ENCODE peak calls at places on chromosome 10, in six cellular contexts. W is heart right ventricle, Z is right atrium auricular region, F is neural progenitor cell, H is fibroblast of lung, D is body of pancreas. M is an unnamed sample.
A peak's percentile ranks its signal among the peaks of the same experiment; 100 is the strongest.

GRCh38 chr10:68861253-68861652 is 33.9 kb downstream of the STOX1 start:
- DNase-seq in W (no peak), D (no peak), F (no peak), H (peak; percentile 21), Z (no peak), M (no peak)

GRCh38 chr10:10528563-10528910 is 489.1 kb upstream of the CELF2 start:
- DNase-seq in D (no peak), Z (no peak), F (no peak), H (peak; percentile 31), W (no peak), M (no peak)

GRCh38 chr10:116002735-116003134 is 270.3 kb downstream of the GFRA1 start:
- DNase-seq in H (no peak), Z (no peak), F (no peak), W (no peak), D (no peak), M (no peak)

GRCh38 chr10:4775808-4776207 is 50.2 kb upstream of the AKR1E2 start:
- DNase-seq in D (no peak), H (peak; percentile 70), Z (no peak), W (no peak), F (no peak), M (peak; percentile 65)

GRCh38 chr10:51718804-51719291 is 19.5 kb upstream of the CSTF2T start:
- DNase-seq in Z (no peak), W (no peak), F (no peak), H (peak; percentile 61), D (no peak), M (peak; percentile 38)

GRCh38 chr10:5522913-5523560 is 1.7 kb upstream of the CALML3 start:
- DNase-seq in Z (no peak), W (no peak), D (no peak), F (no peak), H (no peak), M (no peak)

GRCh38 chr10:48289652-48290238 is 15.2 kb upstream of the FRMPD2 start:
- DNase-seq in H (peak; percentile 33), F (peak; percentile 85), D (peak; percentile 40), Z (peak; percentile 67), W (peak; percentile 35), M (no peak)

GRCh38 chr10:114632869-114633715 is 25.0 kb downstream of the ABLIM1 start:
- DNase-seq in H (peak; percentile 98), W (peak; percentile 59), Z (peak; percentile 83), D (peak; percentile 23), F (peak; percentile 25), M (peak; percentile 88)

GRCh38 chr10:48639646-48640045 is 34.8 kb upstream of the ARHGAP22 start:
- DNase-seq in H (no peak), D (no peak), F (no peak), W (no peak), Z (no peak), M (no peak)

GRCh38 chr10:82266438-82266837 is 391.4 kb downstream of the NRG3 start:
- DNase-seq in D (no peak), Z (no peak), H (peak; percentile 52), F (no peak), W (no peak), M (no peak)

GRCh38 chr10:79202188-79203013 is 133.6 kb downstream of the ZMIZ1 start:
- DNase-seq in Z (no peak), W (no peak), D (peak; percentile 46), F (peak; percentile 71), H (no peak), M (no peak)

GRCh38 chr10:60594476-60595051 is 183.7 kb upstream of the CDK1 start:
- DNase-seq in D (no peak), W (no peak), F (peak; percentile 19), H (peak; percentile 33), Z (no peak), M (no peak)

GRCh38 chr10:4344544-4344994 is 481.4 kb upstream of the AKR1E2 start:
- DNase-seq in Z (peak; percentile 88), D (peak; percentile 20), H (peak; percentile 100), W (peak; percentile 72), F (no peak), M (peak; percentile 100)

GRCh38 chr10:59852671-59853070 is 53.7 kb downstream of the CCDC6 start:
- DNase-seq in F (no peak), D (no peak), H (no peak), Z (no peak), W (no peak), M (no peak)

GRCh38 chr10:31172925-31173324 is 141.3 kb upstream of the ZNF438 start:
- DNase-seq in F (no peak), W (no peak), Z (no peak), H (no peak), D (no peak), M (no peak)

GRCh38 chr10:8404721-8405120 is 350.2 kb downstream of the GATA3 start:
- DNase-seq in W (no peak), H (peak; percentile 55), D (no peak), Z (no peak), F (no peak), M (no peak)

GRCh38 chr10:94361161-94361794 is 1.5 kb downstream of the NOC3L start:
- DNase-seq in W (peak; percentile 23), F (no peak), D (peak; percentile 56), H (peak; percentile 4), Z (no peak), M (no peak)

GRCh38 chr10:108452483-108453060 is 1288.1 kb upstream of the SORCS1 start:
- DNase-seq in D (no peak), Z (no peak), F (no peak), W (no peak), H (peak; percentile 2), M (no peak)

GRCh38 chr10:122850705-122851640 is 5.3 kb upstream of the CUZD1 start:
- DNase-seq in H (peak; percentile 75), F (no peak), D (peak; percentile 82), Z (no peak), W (no peak), M (no peak)

GRCh38 chr10:17453377-17454091 is 861 bp downstream of the ST8SIA6 start:
- DNase-seq in F (peak; percentile 86), D (peak; percentile 37), W (peak; percentile 26), Z (peak; percentile 62), H (peak; percentile 56), M (no peak)

GRCh38 chr10:89466599-89467035 is 52.2 kb downstream of the IFIT5 start:
- DNase-seq in W (no peak), F (peak; percentile 31), D (peak; percentile 35), H (peak; percentile 63), Z (no peak), M (no peak)

GRCh38 chr10:45155784-45156183 is 155.1 kb downstream of the ZNF22 start:
- DNase-seq in F (peak; percentile 3), D (no peak), H (no peak), W (no peak), Z (no peak), M (no peak)
- H3K4me3 ChIP-seq in F (no peak overlapping the region), D (no peak overlapping the region), H (no peak overlapping the region), W (no peak overlapping the region), Z (no peak overlapping the region), M (no peak overlapping the region)

DNA sequence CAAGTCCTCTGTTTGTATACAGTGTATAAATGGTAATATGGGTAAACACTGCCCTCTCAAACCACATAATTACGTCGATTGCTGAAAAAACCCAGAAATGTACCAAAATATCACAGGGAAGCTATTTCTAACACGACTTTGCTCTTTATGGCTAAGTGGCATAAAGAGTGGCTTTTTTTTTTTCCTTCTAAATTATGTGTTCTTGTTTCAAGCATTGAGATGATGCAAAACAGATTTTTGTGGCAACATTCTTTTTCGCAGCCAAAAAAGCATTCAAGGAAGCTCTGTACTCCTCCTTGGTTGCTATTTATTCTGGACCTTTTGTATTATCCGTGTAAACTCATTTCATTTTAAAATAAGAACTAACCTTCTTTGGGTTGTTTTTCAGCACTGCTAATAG is 138.9 kb downstream of the VTI1A start:
- DNase-seq in H (peak; percentile 52), D (no peak), Z (no peak), W (no peak), F (no peak), M (no peak)
- TF ChIP-seq CTCF in H (no peak), D (no peak), Z (no peak), W (no peak), F (no peak), M (no peak)

GRCh38 chr10:1010703-1011102 is 15.0 kb downstream of the IDI2 start:
- DNase-seq in D (no peak), F (no peak), W (no peak), Z (peak; percentile 2), H (no peak), M (no peak)
- H3K36me3 ChIP-seq in D (peaks cover 58% of the 10 kb centered on the region), F (no peaks in the 10 kb centered on the region), W (peaks cover 94% of the 10 kb centered on the region), Z (peaks cover 94% of the 10 kb centered on the region), H (peaks cover 32% of the 10 kb centered on the region), M (peaks cover 38% of the 10 kb centered on the region)

GRCh38 chr10:112448903-112449302 is 1.9 kb downstream of the VTI1A start:
- DNase-seq in H (no peak), W (no peak), D (no peak), Z (no peak), F (no peak), M (no peak)
- H3K4me3 ChIP-seq in H (no peak overlapping the region), W (no peak overlapping the region), D (no peak overlapping the region), Z (no peak overlapping the region), F (no peak overlapping the region), M (no peak overlapping the region)

GRCh38 chr10:104314591-104315485 is 23.4 kb downstream of the ITPRIP start:
- DNase-seq in H (no peak), F (no peak), Z (no peak), W (no peak), D (no peak), M (no peak)
- TF ChIP-seq CTCF in H (no peak), F (no peak), Z (no peak), W (no peak), D (no peak), M (no peak)

DNA sequence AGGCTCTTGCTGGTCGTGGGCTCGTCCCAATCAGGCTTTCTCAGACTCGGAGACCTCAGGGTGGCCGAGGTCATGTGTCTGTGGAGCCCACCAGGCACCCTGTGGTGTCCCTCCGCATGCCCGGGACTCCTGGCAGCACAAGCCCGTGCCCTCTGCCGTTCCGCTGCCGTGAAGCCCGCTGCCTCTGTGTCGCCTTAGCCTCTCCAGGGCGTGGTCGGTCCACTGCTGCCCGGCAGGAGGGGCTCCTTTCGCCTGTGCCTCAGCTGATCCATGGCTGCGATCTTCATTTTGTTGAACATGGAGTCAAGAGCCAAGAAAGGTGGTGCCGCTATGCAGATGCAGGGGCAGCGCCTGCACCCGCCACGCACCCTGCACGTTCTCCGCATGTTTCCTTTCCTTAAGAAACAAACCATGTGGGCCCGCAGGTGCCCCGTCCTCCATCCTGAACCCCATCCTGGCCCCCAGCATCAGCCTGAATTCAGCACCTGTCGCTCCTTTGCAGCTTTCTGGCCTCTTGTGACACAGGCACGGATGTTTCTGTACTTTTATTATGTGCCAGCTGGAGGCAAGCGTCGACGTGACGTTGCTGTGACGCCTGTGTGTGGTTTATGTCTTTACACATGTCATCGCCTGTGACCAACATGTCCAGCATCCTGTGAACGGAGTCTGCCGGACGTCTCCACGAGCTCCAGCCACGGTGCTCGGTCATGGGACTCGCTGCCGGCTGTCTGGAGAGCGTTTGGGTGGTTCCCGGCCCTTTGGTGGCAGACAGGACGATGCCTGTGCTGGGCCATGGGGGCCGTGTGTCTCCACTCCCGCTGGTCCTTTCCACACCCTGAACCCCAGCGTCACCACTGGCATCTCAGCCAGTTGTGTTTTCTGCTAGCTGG is 69.9 kb downstream of the NKX6-2 start:
- DNase-seq in W (no peak), H (no peak), D (no peak), Z (no peak), F (no peak), M (no peak)
- H3K36me3 ChIP-seq in W (peaks cover 38% of the 10 kb centered on the region), H (no peaks in the 10 kb centered on the region), D (no peaks in the 10 kb centered on the region), Z (peaks cover 15% of the 10 kb centered on the region), F (no peaks in the 10 kb centered on the region), M (peaks cover 13% of the 10 kb centered on the region)

GRCh38 chr10:43402880-43403452 is 6.0 kb downstream of the HNRNPF start:
- DNase-seq in Z (no peak), W (no peak), F (no peak), D (no peak), H (no peak), M (no peak)
- H3K4me3 ChIP-seq in Z (no peak overlapping the region), W (no peak overlapping the region), F (no peak overlapping the region), D (no peak overlapping the region), H (no peak overlapping the region), M (no peak overlapping the region)

M was measured in BJ.